ENCODE peak calls at places on chromosome 2, in six cellular contexts. M, W, K, Z, I and O are unnamed samples.

GRCh38 chr2:210955591-210955990 is 399.2 kb downstream of the CPS1 start:
- DNase-seq in M (peak; percentile 75), W (no peak), K (no peak), Z (no peak), I (no peak), O (no peak)

GRCh38 chr2:12714391-12715221 is 2.1 kb upstream of the TRIB2 start:
- DNase-seq in M (peak; percentile 59), W (no peak), K (no peak), Z (no peak), I (no peak), O (no peak)

GRCh38 chr2:95020275-95021014 is 5.1 kb upstream of the MAL start:
- DNase-seq in M (no peak), W (no peak), K (no peak), Z (no peak), I (no peak), O (peak; percentile 53)

GRCh38 chr2:75102011-75102410 is 97.3 kb downstream of the TACR1 start:
- DNase-seq in M (no peak), W (no peak), K (no peak), Z (no peak), I (no peak), O (no peak)

GRCh38 chr2:36392854-36393253 is 37.3 kb downstream of the CRIM1 start:
- DNase-seq in M (no peak), W (no peak), K (no peak), Z (no peak), I (no peak), O (no peak)

GRCh38 chr2:84906900-84907714 is 1.7 kb downstream of the TMSB10 start:
- DNase-seq in M (peak; percentile 80), W (peak; percentile 31), K (no peak), Z (peak; percentile 75), I (peak; percentile 57), O (peak; percentile 61)

GRCh38 chr2:102159295-102159694 is 16.7 kb downstream of the IL1R1 start:
- DNase-seq in M (no peak), W (no peak), K (no peak), Z (no peak), I (no peak), O (peak; percentile 6)

GRCh38 chr2:236633764-236634163 is 64.1 kb downstream of the ACKR3 start:
- DNase-seq in M (no peak), W (peak; percentile 45), K (peak; percentile 68), Z (no peak), I (no peak), O (no peak)